ENCODE peak calls at places on chromosome 1, in four cellular contexts. T is esophagus squamous epithelium, V is T-cell, P is AG08396. C is an unnamed sample.

GRCh38 chr1:4219826-4220225 is 319.8 kb upstream of the C1orf174 start:
- DNase-seq in V (no peak), T (no peak), P (no peak), C (no peak)

GRCh38 chr1:186102559-186103148 is 272.4 kb downstream of the TPR start:
- DNase-seq in V (no peak), P (peak), T (no peak), C (no peak)

GRCh38 chr1:178168535-178168934 is 74.6 kb downstream of the RASAL2 start:
- DNase-seq in T (no peak), P (peak), V (no peak), C (peak)

GRCh38 chr1:55153031-55153430 is 62.1 kb downstream of the USP24 start:
- DNase-seq in T (no peak), V (no peak), P (no peak), C (peak)

GRCh38 chr1:21801100-21801499 is 11.0 kb upstream of the LDLRAD2 start:
- DNase-seq in V (no peak), P (peak), T (no peak), C (no peak)

GRCh38 chr1:22500476-22500875 is 48.8 kb downstream of the ZBTB40 start:
- DNase-seq in T (no peak), P (peak), V (no peak), C (peak)

GRCh38 chr1:82284213-82284612 is 483.5 kb downstream of the ADGRL2 start:
- DNase-seq in P (no peak), T (no peak), V (no peak), C (no peak)

GRCh38 chr1:177779325-177779965 is 190.4 kb downstream of the SEC16B start:
- DNase-seq in P (no peak), V (no peak), T (no peak), C (no peak)

GRCh38 chr1:210293191-210293607 is 35.5 kb upstream of the HHAT start:
- DNase-seq in V (no peak), T (no peak), P (peak), C (peak)

GRCh38 chr1:209576798-209577197 is 6.7 kb upstream of the CAMK1G start:
- DNase-seq in P (peak), T (no peak), V (peak), C (peak)

GRCh38 chr1:163170975-163171676 is 31.6 kb downstream of the RGS5 start:
- DNase-seq in T (no peak), P (peak), V (no peak), C (no peak)

GRCh38 chr1:68725353-68725752 is 228.5 kb upstream of the DEPDC1 start:
- DNase-seq in T (no peak), V (no peak), P (no peak), C (no peak)

GRCh38 chr1:203244776-203245175 is 15.3 kb upstream of the CHIT1 start:
- DNase-seq in T (no peak), V (no peak), P (no peak), C (no peak)

GRCh38 chr1:154698320-154699096 is 90.5 kb upstream of the ADAR start:
- DNase-seq in P (no peak), V (no peak), T (no peak), C (no peak)

C was measured in islet precursor cell.